ENCODE peak calls at places on chromosomes 2 and 18, in four cellular contexts. P is left lung, X is Karpas-422, C is AG10803. A is an unnamed sample.

GRCh38 chr18:35049111-35050003 is 8.1 kb downstream of the MAPRE2 start:
- DNase-seq in X (peak; percentile 65), C (no peak), P (no peak), A (peak; percentile 30)

GRCh38 chr2:97745474-97746172 is 32.2 kb downstream of the ZAP70 start:
- DNase-seq in C (no peak), X (peak; percentile 60), P (no peak), A (no peak)

GRCh38 chr18:39724652-39725051 is 2159.1 kb upstream of the CELF4 start:
- DNase-seq in C (no peak), P (no peak), X (no peak), A (peak; percentile 16)

GRCh38 chr18:62807406-62807805 is 92.1 kb downstream of the PHLPP1 start:
- DNase-seq in X (no peak), P (no peak), C (no peak), A (no peak)

GRCh38 chr2:154623819-154624218 is 74.7 kb upstream of the KCNJ3 start:
- DNase-seq in P (no peak), X (peak; percentile 68), C (peak; percentile 6), A (peak; percentile 0)

GRCh38 chr2:158893057-158893456 is 75.4 kb upstream of the TANC1 start:
- DNase-seq in X (no peak), C (peak; percentile 83), P (no peak), A (peak; percentile 45)

GRCh38 chr2:235981629-235982028 is 186.6 kb downstream of the GBX2 start:
- DNase-seq in C (no peak), X (no peak), P (no peak), A (no peak)

GRCh38 chr18:27769152-27769551 is 407.8 kb downstream of the CDH2 start:
- DNase-seq in X (no peak), C (no peak), P (no peak), A (no peak)

GRCh38 chr18:32769242-32770180 is 3.3 kb downstream of the KLHL14 start:
- DNase-seq in C (no peak), X (peak; percentile 71), P (peak; percentile 73), A (no peak)

GRCh38 chr2:176088048-176088936 is 4.2 kb upstream of the HOXD13 start:
- DNase-seq in P (peak; percentile 85), C (peak; percentile 31), X (peak; percentile 62), A (peak; percentile 80)

GRCh38 chr18:57737661-57738060 is 65.5 kb downstream of the ATP8B1 start:
- DNase-seq in X (no peak), C (peak; percentile 99), P (peak; percentile 82), A (peak; percentile 98)

GRCh38 chr18:57586243-57587049 is at the start of gene FECH:
- DNase-seq in X (peak; percentile 66), P (peak; percentile 96), C (peak; percentile 77), A (peak; percentile 61)

GRCh38 chr2:29777164-29777563 is 144.2 kb downstream of the ALK start:
- DNase-seq in X (no peak), C (no peak), P (no peak), A (no peak)

GRCh38 chr2:101699939-101700442 is 2.5 kb downstream of the MAP4K4 start:
- DNase-seq in X (no peak), P (no peak), C (peak; percentile 42), A (no peak)

GRCh38 chr2:65435625-65436168 is 3.3 kb upstream of the SPRED2 start:
- DNase-seq in X (peak; percentile 91), C (peak; percentile 91), P (peak; percentile 93), A (peak; percentile 86)

GRCh38 chr2:205053827-205054410 is 508.6 kb downstream of the PARD3B start:
- DNase-seq in P (no peak), X (no peak), C (no peak), A (no peak)

GRCh38 chr2:39252888-39253518 is 9.2 kb upstream of the CDKL4 start:
- DNase-seq in X (no peak), C (no peak), P (no peak), A (no peak)

GRCh38 chr2:25309402-25309801 is 32.3 kb downstream of the DNMT3A start:
- DNase-seq in P (no peak), X (peak; percentile 84), C (peak; percentile 44), A (peak; percentile 73)

GRCh38 chr2:43129676-43130547 is 96.5 kb downstream of the ZFP36L2 start:
- DNase-seq in P (peak; percentile 91), C (no peak), X (no peak), A (no peak)

GRCh38 chr2:66438498-66439290 is 3.8 kb downstream of the MEIS1 start:
- DNase-seq in C (no peak), X (no peak), P (no peak), A (no peak)

GRCh38 chr2:16604236-16604635 is 61.4 kb downstream of the CYRIA start:
- DNase-seq in C (no peak), X (no peak), P (no peak), A (no peak)

GRCh38 chr2:172038604-172039003 is 38.9 kb downstream of the METAP1D start:
- DNase-seq in C (peak; percentile 90), X (no peak), P (no peak), A (peak; percentile 57)

GRCh38 chr2:152098033-152098797 is 629 bp downstream of the CACNB4 start:
- DNase-seq in X (no peak), P (peak; percentile 86), C (no peak), A (peak; percentile 16)

GRCh38 chr18:21115519-21116411 is 4.2 kb upstream of the ROCK1 start:
- DNase-seq in P (no peak), X (no peak), C (peak; percentile 94), A (peak; percentile 83)

GRCh38 chr2:133951209-133951608 is 302.7 kb upstream of the MGAT5 start:
- DNase-seq in C (no peak), P (no peak), X (no peak), A (no peak)

GRCh38 chr2:180670302-180671003 is 310.0 kb upstream of the UBE2E3 start:
- DNase-seq in X (no peak), P (no peak), C (no peak), A (no peak)

GRCh38 chr2:241112592-241112991 is 10.5 kb upstream of the MTERF4 start:
- DNase-seq in X (no peak), P (no peak), C (no peak), A (no peak)

GRCh38 chr2:236086971-236087465 is 81.2 kb downstream of the GBX2 start:
- DNase-seq in P (peak; percentile 26), X (no peak), C (no peak), A (no peak)

GRCh38 chr2:1995086-1995485 is 250.8 kb upstream of the PXDN start:
- DNase-seq in C (no peak), X (no peak), P (no peak), A (no peak)

GRCh38 chr18:23684515-23685197 is 4.6 kb upstream of the LAMA3 start:
- DNase-seq in X (no peak), C (no peak), P (no peak), A (peak; percentile 56)

GRCh38 chr2:195566201-195566600 is 90.8 kb upstream of the SLC39A10 start:
- DNase-seq in P (no peak), X (no peak), C (peak; percentile 22), A (no peak)

GRCh38 chr2:195560209-195560907 is 96.7 kb upstream of the SLC39A10 start:
- DNase-seq in P (no peak), X (peak; percentile 57), C (peak; percentile 33), A (no peak)

GRCh38 chr2:195562624-195563566 is 94.1 kb upstream of the SLC39A10 start:
- DNase-seq in C (no peak), P (no peak), X (peak; percentile 69), A (peak; percentile 24)

GRCh38 chr2:195561205-195562032 is 95.6 kb upstream of the SLC39A10 start:
- DNase-seq in X (peak; percentile 96), C (peak; percentile 95), P (no peak), A (peak; percentile 75)

GRCh38 chr2:195563857-195564512 is 93.0 kb upstream of the SLC39A10 start:
- DNase-seq in X (peak; percentile 46), P (no peak), C (peak; percentile 93), A (peak; percentile 36)
- H3K4me3 ChIP-seq in X (no peak overlapping the region), P (no peak overlapping the region), C (no peak overlapping the region), A (no peak overlapping the region)

DNA sequence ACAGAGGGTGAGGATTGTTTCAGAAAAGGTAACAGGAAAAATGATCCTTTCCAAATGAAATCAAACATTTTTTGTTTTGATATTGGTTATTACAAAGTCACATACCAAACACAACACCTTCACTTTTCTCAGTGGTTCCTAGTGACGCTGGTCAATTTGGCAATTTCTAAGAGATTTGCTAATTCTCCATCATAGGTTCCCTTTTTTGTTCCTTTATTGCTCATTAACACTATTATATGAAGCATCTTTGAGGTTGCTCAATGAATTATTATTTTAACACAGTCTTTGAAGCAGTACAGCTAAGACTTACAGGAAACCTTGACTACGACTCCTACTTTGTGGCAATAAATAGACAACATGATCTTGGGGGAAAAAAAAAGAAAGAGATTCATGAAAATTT is 152.3 kb upstream of the VRK2 start:
- DNase-seq in X (no peak), P (no peak), C (no peak), A (no peak)
- H3K4me3 ChIP-seq in X (no peak overlapping the region), P (no peak overlapping the region), C (no peak overlapping the region), A (no peak overlapping the region)

GRCh38 chr2:112706170-112706664 is 14.6 kb upstream of the NT5DC4 start:
- DNase-seq in C (no peak), P (no peak), X (no peak), A (no peak)

GRCh38 chr2:112709703-112710102 is 11.1 kb upstream of the NT5DC4 start:
- DNase-seq in X (no peak), C (no peak), P (no peak), A (no peak)

GRCh38 chr2:112708968-112709367 is 11.9 kb upstream of the NT5DC4 start:
- DNase-seq in C (no peak), P (no peak), X (no peak), A (no peak)

GRCh38 chr2:112703684-112704083 is 17.1 kb upstream of the NT5DC4 start:
- DNase-seq in C (no peak), P (no peak), X (no peak), A (no peak)

DNA sequence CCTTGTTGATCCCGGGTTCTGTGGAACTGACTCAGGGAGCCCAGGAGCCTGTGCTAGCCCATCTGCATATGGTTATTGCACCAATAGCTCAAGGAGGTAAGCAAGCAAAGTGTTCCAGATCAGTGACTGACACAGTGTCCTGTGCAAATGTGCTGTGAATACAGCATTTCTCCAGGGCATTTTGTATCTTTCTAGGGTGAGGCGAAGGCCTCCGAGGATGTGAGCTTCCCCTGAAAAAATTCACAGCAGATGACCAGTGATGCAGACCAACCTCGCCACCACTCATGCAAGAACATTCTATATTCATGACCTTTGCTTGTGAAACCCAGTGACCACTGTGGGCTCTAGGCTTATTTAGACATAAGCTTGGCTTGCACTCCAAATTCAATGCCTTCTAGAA is 15.2 kb upstream of the NT5DC4 start:
- DNase-seq in X (no peak), C (no peak), P (no peak), A (no peak)
- H3K4me3 ChIP-seq in X (no peak overlapping the region), C (no peak overlapping the region), P (no peak overlapping the region), A (no peak overlapping the region)

DNA sequence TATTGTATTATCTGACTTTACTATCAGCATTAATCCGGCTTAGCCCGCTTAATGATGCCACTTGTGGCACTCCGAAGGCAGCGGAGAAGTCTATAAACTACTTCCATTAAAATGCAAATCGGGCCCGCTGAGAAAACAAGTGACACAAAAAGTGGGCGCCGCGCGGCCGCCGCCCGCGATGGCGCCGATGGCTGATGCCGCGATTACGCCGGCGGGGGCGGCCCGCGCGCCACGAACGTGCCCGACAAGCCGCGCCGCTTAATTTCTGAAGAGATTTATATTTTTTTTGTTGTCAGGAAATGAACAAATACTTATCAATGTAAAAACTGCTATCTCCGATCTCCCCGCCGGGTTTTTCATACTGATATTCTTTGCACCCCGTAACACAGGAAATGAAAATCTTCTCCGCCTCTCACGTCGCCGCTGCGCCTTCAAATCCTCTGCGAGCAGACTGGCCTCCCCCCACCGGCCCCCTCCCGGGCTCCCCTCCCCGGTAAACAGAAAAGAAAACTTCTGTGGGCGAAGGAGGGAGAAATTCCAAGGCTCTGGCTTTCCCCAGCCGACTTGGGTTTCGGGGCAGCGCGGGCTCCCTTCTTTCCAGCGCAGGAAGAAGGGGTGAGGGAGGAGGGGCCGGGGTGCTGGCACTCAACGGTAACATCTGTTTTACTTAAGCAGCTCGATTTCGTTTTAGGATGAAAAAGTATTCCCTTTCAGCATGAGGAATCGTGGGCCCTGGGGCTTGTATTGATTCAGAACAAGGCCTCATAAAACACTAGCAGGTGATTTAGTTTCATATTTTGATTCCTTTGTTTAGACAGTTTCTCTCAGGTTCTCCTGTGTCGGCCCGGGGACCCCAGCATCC is 222.0 kb downstream of the INSIG2 start:
- DNase-seq in P (peak; percentile 73), C (peak; percentile 68), X (peak; percentile 64), A (peak; percentile 77)
- H3K4me3 ChIP-seq in P (peak overlapping the region; percentile 45), C (peak overlapping the region; percentile 64), X (peak overlapping the region; percentile 62), A (peak overlapping the region; percentile 50)